ENCODE peak calls at places on chromosomes 5 and 9, in ten cellular contexts. B is stimulated activated CD8-positive, alpha-beta memory T cell treated with anti-CD3 and anti-CD28 coated beads, Interleukin-4, amount 100 ng/mL, for 48 hours; X is Kasumi-1; O is fibroblast of mammary gland; F is activated CD4-positive, alpha-beta T cell treated with anti-CD3 and anti-CD28 coated beads, Interleukin-2, amount 50 U/mL, for 48 hours; D is GM23248; Y is foreskin keratinocyte; R is left ventricle myocardium inferior; Q is renal cortical epithelial cell; N is M059J. L is an unnamed sample.

GRCh38 chr9:129138476-129139232 is 27.4 kb downstream of the PTPA start:
- DNase-seq in B (no peak), X (no peak), O (peak; percentile 78), F (no peak), D (peak; percentile 89), Y (no peak), R (peak; percentile 61), Q (peak; percentile 24), N (peak; percentile 85), L (peak; percentile 58)

GRCh38 chr9:117687532-117687931 is 16.7 kb upstream of the TLR4 start:
- DNase-seq in B (no peak), X (no peak), O (no peak), F (no peak), D (no peak), Y (no peak), R (no peak), Q (no peak), N (no peak), L (no peak)

GRCh38 chr9:130541533-130541932 is 37.8 kb upstream of the FUBP3 start:
- DNase-seq in B (no peak), X (no peak), O (no peak), F (no peak), D (no peak), Y (no peak), R (no peak), Q (no peak), N (peak; percentile 48), L (no peak)

GRCh38 chr5:151248651-151249050 is 4.3 kb upstream of the GM2A start:
- DNase-seq in B (no peak), X (no peak), O (no peak), F (no peak), D (no peak), Y (no peak), R (no peak), Q (no peak), N (no peak), L (no peak)

GRCh38 chr5:103452089-103452488 is 110.5 kb downstream of the NUDT12 start:
- DNase-seq in B (no peak), X (no peak), O (no peak), F (no peak), D (no peak), Y (no peak), R (no peak), Q (no peak), N (peak; percentile 33), L (no peak)

GRCh38 chr9:30575691-30576090 is 1808.8 kb upstream of the ACO1 start:
- DNase-seq in B (no peak), X (no peak), O (no peak), F (no peak), D (no peak), Y (no peak), R (no peak), Q (no peak), N (peak; percentile 4), L (no peak)

GRCh38 chr5:41418220-41419031 is 92.0 kb downstream of the PLCXD3 start:
- DNase-seq in B (no peak), X (no peak), O (peak; percentile 88), F (no peak), D (peak; percentile 66), Y (no peak), R (no peak), Q (no peak), N (peak; percentile 73), L (peak; percentile 59)

GRCh38 chr9:73426226-73426625 is 274.6 kb downstream of the ANXA1 start:
- DNase-seq in B (no peak), X (no peak), O (no peak), F (no peak), D (no peak), Y (no peak), R (no peak), Q (no peak), N (no peak), L (no peak)

GRCh38 chr5:113371788-113372196 is 63.0 kb downstream of the TSSK1B start:
- DNase-seq in B (no peak), X (no peak), O (no peak), F (no peak), D (peak; percentile 12), Y (peak; percentile 22), R (no peak), Q (no peak), N (no peak), L (no peak)

GRCh38 chr5:136034976-136035375 is 6.2 kb downstream of the TGFBI start:
- DNase-seq in B (no peak), X (no peak), O (no peak), F (no peak), D (no peak), Y (no peak), R (no peak), Q (no peak), N (no peak), L (no peak)

GRCh38 chr5:147512640-147513334 is 2.9 kb upstream of the DPYSL3 start:
- DNase-seq in B (no peak), X (no peak), O (no peak), F (no peak), D (no peak), Y (no peak), R (no peak), Q (no peak), N (no peak), L (no peak)

GRCh38 chr5:139745800-139746690 is 49.6 kb upstream of the PSD2 start:
- DNase-seq in B (peak; percentile 66), X (peak; percentile 33), O (peak; percentile 77), F (peak; percentile 49), D (peak; percentile 89), Y (peak; percentile 25), R (peak; percentile 56), Q (peak; percentile 86), N (peak; percentile 93), L (peak; percentile 79)

GRCh38 chr5:168291961-168292782 is 727 bp downstream of the WWC1 start:
- DNase-seq in B (no peak), X (peak; percentile 15), O (no peak), F (no peak), D (peak; percentile 37), Y (no peak), R (no peak), Q (no peak), N (peak; percentile 33), L (peak; percentile 56)

GRCh38 chr5:133489632-133490031 is 122.7 kb downstream of the FSTL4 start:
- DNase-seq in B (peak; percentile 32), X (no peak), O (no peak), F (peak; percentile 22), D (no peak), Y (no peak), R (no peak), Q (peak; percentile 4), N (peak; percentile 13), L (peak; percentile 3)

GRCh38 chr5:127588368-127588767 is 60.5 kb upstream of the CTXN3 start:
- DNase-seq in B (no peak), X (no peak), O (no peak), F (no peak), D (no peak), Y (no peak), R (no peak), Q (no peak), N (no peak), L (no peak)

GRCh38 chr9:129077236-129077635 is 3.7 kb upstream of the DOLPP1 start:
- DNase-seq in B (no peak), X (no peak), O (no peak), F (no peak), D (no peak), Y (no peak), R (no peak), Q (no peak), N (no peak), L (no peak)

GRCh38 chr5:56585973-56586740 is 229.2 kb upstream of the MAP3K1 start:
- DNase-seq in B (no peak), X (no peak), O (no peak), F (no peak), D (peak; percentile 28), Y (no peak), R (peak; percentile 53), Q (no peak), N (no peak), L (no peak)

GRCh38 chr9:89877051-89878002 is 272.5 kb downstream of the GADD45G start:
- DNase-seq in B (no peak), X (no peak), O (no peak), F (no peak), D (no peak), Y (no peak), R (no peak), Q (no peak), N (no peak), L (no peak)

GRCh38 chr5:79890119-79890870 is 100.8 kb downstream of the MTX3 start:
- DNase-seq in B (no peak), X (no peak), O (no peak), F (no peak), D (no peak), Y (no peak), R (no peak), Q (peak; percentile 50), N (no peak), L (no peak)

GRCh38 chr9:116687762-116688160 is 656 bp downstream of the TRIM32 start:
- DNase-seq in B (peak; percentile 34), X (peak; percentile 42), O (no peak), F (no peak), D (peak; percentile 48), Y (no peak), R (no peak), Q (no peak), N (no peak), L (peak; percentile 28)

GRCh38 chr5:176180339-176180738 is 57.9 kb upstream of the SIMC1 start:
- DNase-seq in B (no peak), X (no peak), O (peak; percentile 28), F (no peak), D (peak; percentile 64), Y (no peak), R (no peak), Q (peak; percentile 64), N (peak; percentile 40), L (no peak)

GRCh38 chr9:6073731-6074130 is 58.3 kb upstream of the RANBP6 start:
- DNase-seq in B (no peak), X (no peak), O (no peak), F (no peak), D (no peak), Y (no peak), R (no peak), Q (no peak), N (no peak), L (no peak)

GRCh38 chr5:113807384-113808053 is 294.0 kb downstream of the YTHDC2 start:
- DNase-seq in B (no peak), X (no peak), O (peak; percentile 49), F (no peak), D (peak; percentile 56), Y (no peak), R (no peak), Q (no peak), N (no peak), L (peak; percentile 3)

GRCh38 chr5:143350790-143351603 is 52.5 kb downstream of the NR3C1 start:
- DNase-seq in B (no peak), X (peak; percentile 38), O (peak; percentile 95), F (no peak), D (peak; percentile 89), Y (peak; percentile 68), R (no peak), Q (peak; percentile 79), N (peak; percentile 81), L (peak; percentile 90)

GRCh38 chr9:123364241-123364824 is 8.3 kb downstream of the CRB2 start:
- DNase-seq in B (no peak), X (no peak), O (peak; percentile 48), F (no peak), D (peak; percentile 52), Y (no peak), R (no peak), Q (peak; percentile 88), N (peak; percentile 47), L (no peak)

GRCh38 chr9:37639109-37639748 is 11.5 kb upstream of the FRMPD1 start:
- DNase-seq in B (no peak), X (no peak), O (peak; percentile 26), F (no peak), D (peak; percentile 55), Y (no peak), R (no peak), Q (peak; percentile 11), N (peak; percentile 52), L (peak; percentile 46)

GRCh38 chr9:112860466-112860865 is 30.2 kb downstream of the SLC46A2 start:
- DNase-seq in B (no peak), X (no peak), O (no peak), F (no peak), D (peak; percentile 65), Y (no peak), R (no peak), Q (no peak), N (no peak), L (no peak)

GRCh38 chr5:136699661-136700060 is 334.3 kb upstream of the TRPC7 start:
- DNase-seq in B (no peak), X (peak; percentile 0), O (no peak), F (no peak), D (no peak), Y (no peak), R (no peak), Q (no peak), N (peak; percentile 68), L (no peak)

L was measured in ELR.